ENCODE peak calls at places on chromosomes 5 and 9, in five cellular contexts. L, R, F, Q and A are unnamed samples.

GRCh38 chr5:61949680-61950435 is 356.1 kb upstream of the KIF2A start:
- DNase-seq in R (no peak), L (no peak), Q (no peak), F (no peak), A (no peak)

GRCh38 chr9:125650271-125650737 is 56.7 kb downstream of the MAPKAP1 start:
- DNase-seq in R (no peak), F (no peak), Q (no peak), L (no peak), A (no peak)

GRCh38 chr5:59745422-59745863 is 148.1 kb downstream of the PDE4D start:
- DNase-seq in R (no peak), Q (peak; percentile 96), L (peak; percentile 91), F (peak; percentile 63), A (peak; percentile 68)

GRCh38 chr9:37464426-37465248 is 613 bp downstream of the ZBTB5 start:
- DNase-seq in L (peak; percentile 60), F (peak; percentile 77), Q (no peak), R (peak; percentile 92), A (no peak)

GRCh38 chr5:61953913-61954312 is 352.1 kb upstream of the KIF2A start:
- DNase-seq in F (no peak), Q (no peak), L (no peak), R (no peak), A (no peak)

GRCh38 chr5:171953860-171954701 is 52.4 kb downstream of the FBXW11 start:
- DNase-seq in L (peak; percentile 55), F (no peak), Q (peak; percentile 33), R (no peak), A (no peak)

GRCh38 chr5:115461506-115462290 is 82.9 kb downstream of the FEM1C start:
- DNase-seq in F (no peak), R (no peak), Q (peak; percentile 71), L (peak; percentile 88), A (no peak)

GRCh38 chr9:133428579-133429215 is 6.5 kb downstream of the ADAMTS13 start:
- DNase-seq in R (no peak), L (no peak), Q (peak; percentile 46), F (no peak), A (no peak)

GRCh38 chr9:84659273-84659672 is 10.3 kb upstream of the NTRK2 start:
- DNase-seq in F (no peak), R (no peak), Q (no peak), L (no peak), A (no peak)

GRCh38 chr5:37840036-37840909 is at the start of gene GDNF:
- DNase-seq in Q (peak; percentile 46), L (no peak), R (peak; percentile 79), F (no peak), A (no peak)

GRCh38 chr9:117000834-117001233 is 313.7 kb downstream of the TRIM32 start:
- DNase-seq in F (no peak), L (no peak), R (no peak), Q (no peak), A (no peak)

GRCh38 chr9:107286057-107286456 is 3.0 kb downstream of the RAD23B start:
- DNase-seq in R (no peak), Q (peak; percentile 34), L (no peak), F (peak; percentile 43), A (peak; percentile 77)
- H3K4me3 ChIP-seq in R (peak overlapping the region; percentile 95), Q (peak overlapping the region; percentile 69), L (no peak overlapping the region), F (no peak overlapping the region), A (peak overlapping the region; percentile 84)

GRCh38 chr5:149999866-150000260 is 591 bp downstream of the TIGD6 start:
- DNase-seq in L (no peak), Q (no peak), R (no peak), F (no peak), A (no peak)

GRCh38 chr5:150000261-150000989 is at the start of the genes HMGXB3 and TIGD6:
- DNase-seq in Q (peak; percentile 95), F (peak; percentile 84), L (peak; percentile 91), R (peak; percentile 95), A (peak; percentile 92)

GRCh38 chr5:150000990-150001659 is 586 bp downstream of the HMGXB3 start:
- DNase-seq in Q (peak; percentile 29), R (peak; percentile 93), F (no peak), L (no peak), A (no peak)

GRCh38 chr5:149998281-149998680 is 2.2 kb downstream of the TIGD6 start:
- DNase-seq in Q (no peak), L (no peak), R (no peak), F (no peak), A (no peak)

DNA sequence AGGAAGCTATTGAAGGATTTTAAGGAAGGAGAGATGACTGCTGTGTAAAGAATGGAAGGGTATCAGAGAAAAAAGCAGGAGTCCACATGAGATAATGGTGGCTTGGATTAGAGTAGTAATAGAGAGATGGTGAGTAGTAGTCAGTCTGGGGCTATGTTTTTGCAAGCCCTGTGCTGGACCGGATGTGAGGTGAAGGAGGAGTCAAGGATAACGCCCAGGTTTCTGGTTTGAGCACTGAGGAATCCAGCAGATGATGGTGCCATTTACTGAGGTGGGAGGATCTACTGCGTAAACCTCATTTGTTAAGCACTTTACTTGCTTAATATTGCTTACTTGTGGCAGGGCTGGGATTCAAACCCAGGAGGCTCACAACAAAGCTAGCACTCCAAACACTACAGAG is 1.1 kb downstream of the TIGD6 start:
- DNase-seq in Q (no peak), F (no peak), L (no peak), R (no peak), A (no peak)
- H3K4me3 ChIP-seq in Q (peak overlapping the region; percentile 96), F (no peak overlapping the region), L (peak overlapping the region; percentile 92), R (peak overlapping the region; percentile 90), A (peak overlapping the region; percentile 64)

GRCh38 chr9:120926397-120926928 is at the start of gene TRAF1:
- DNase-seq in Q (peak; percentile 21), L (no peak), F (no peak), R (no peak), A (no peak)
- H3K4me3 ChIP-seq in Q (no peak within 1 kb of the TSS), L (no peak within 1 kb of the TSS), F (no peak within 1 kb of the TSS), R (peak within 1 kb of the TSS; percentile 21), A (no peak within 1 kb of the TSS)

DNA sequence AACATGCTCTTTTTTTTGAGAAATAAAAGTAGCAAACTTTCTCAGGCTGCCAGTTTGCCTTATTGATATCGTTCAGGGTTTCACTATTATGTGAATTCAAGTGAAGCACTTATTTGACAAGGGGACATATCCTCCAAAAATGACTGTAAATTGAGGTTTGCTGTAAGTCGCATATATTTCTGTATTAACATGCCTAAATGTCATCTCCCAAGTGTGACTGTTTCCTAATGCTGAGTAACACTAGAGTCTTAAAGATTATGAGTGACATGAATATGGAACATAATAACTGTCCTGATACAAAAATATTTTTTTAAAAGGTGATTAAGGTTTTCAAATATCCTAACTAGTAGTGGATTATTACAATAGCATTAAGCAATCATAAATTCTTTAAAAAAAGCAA is 3.7 kb downstream of the NFIB start:
- DNase-seq in F (no peak), R (no peak), Q (no peak), L (no peak), A (no peak)
- H3K4me3 ChIP-seq in F (peak overlapping the region; percentile 73), R (peak overlapping the region; percentile 57), Q (peak overlapping the region; percentile 68), L (no peak overlapping the region), A (no peak overlapping the region)

DNA sequence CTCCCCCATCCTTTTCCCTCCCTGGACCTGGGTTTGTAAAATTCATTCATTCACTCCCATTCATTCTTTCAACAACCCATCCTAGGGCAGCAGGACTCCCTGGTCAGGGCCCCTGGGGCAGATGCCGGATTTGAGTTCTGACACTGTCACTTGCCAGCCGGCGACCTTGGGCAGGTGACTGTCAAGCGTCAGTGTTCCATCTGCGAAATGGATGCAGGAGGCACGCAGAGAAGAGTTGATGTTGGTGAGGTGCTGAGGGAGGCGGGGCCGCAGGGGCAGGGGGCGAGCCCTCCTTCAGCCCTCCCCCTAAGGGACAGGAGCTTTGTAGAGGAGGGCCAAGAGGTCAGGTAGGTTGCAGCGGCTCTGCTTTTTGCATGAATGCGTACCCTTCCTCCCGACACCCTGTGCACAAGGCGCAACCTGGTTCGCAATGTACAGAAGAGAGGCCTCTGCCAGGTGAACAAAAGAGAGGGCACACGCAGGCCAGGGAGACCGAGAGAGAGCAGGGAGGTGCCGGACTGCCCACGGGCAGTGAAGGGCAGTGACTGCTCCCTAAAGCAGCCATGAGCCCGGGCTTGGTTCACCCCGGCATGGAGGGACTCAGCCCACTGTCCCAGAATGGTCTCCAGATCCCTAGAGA is 128.1 kb downstream of the BARX1 start:
- DNase-seq in R (peak; percentile 70), Q (no peak), F (no peak), L (no peak), A (no peak)
- H3K4me3 ChIP-seq in R (peak overlapping the region; percentile 5), Q (no peak overlapping the region), F (no peak overlapping the region), L (no peak overlapping the region), A (no peak overlapping the region)

GRCh38 chr9:86337469-86338107 is 16.6 kb downstream of the TUT7 start:
- DNase-seq in Q (no peak), R (no peak), L (no peak), F (no peak), A (no peak)
- H3K4me3 ChIP-seq in Q (no peak overlapping the region), R (peak overlapping the region; percentile 24), L (no peak overlapping the region), F (no peak overlapping the region), A (no peak overlapping the region)

GRCh38 chr9:14262836-14263235 is 51.1 kb downstream of the NFIB start:
- DNase-seq in R (no peak), F (no peak), L (no peak), Q (no peak), A (no peak)

GRCh38 chr9:14258156-14258555 is 55.8 kb downstream of the NFIB start:
- DNase-seq in Q (no peak), F (no peak), R (no peak), L (no peak), A (no peak)

GRCh38 chr9:14258840-14259239 is 55.1 kb downstream of the NFIB start:
- DNase-seq in F (no peak), R (no peak), Q (no peak), L (peak; percentile 67), A (no peak)

GRCh38 chr9:14260101-14260500 is 53.8 kb downstream of the NFIB start:
- DNase-seq in Q (no peak), F (no peak), L (no peak), R (no peak), A (no peak)

GRCh38 chr9:14263707-14264483 is 50.0 kb downstream of the NFIB start:
- DNase-seq in L (no peak), F (no peak), Q (no peak), R (no peak), A (no peak)
- H3K4me3 ChIP-seq in L (no peak overlapping the region), F (no peak overlapping the region), Q (no peak overlapping the region), R (no peak overlapping the region), A (no peak overlapping the region)

DNA sequence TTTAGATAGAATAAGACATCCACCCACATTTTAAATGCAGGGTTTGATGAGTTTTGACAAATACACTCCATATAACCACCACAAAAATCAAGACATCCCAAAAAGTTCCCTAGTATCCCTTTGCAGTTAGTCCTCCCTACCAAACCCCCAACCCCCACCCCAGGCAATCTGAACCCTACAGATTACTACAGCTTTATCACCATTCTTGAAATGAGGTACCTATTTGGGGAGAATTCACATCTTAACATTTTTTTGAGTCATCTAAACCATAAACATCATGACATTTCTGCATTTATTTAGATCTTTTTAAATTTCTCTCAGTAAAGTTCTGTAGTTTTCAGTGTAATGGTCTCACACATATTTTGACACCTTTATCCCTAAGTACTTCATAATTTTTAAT is 53.9 kb downstream of the PTBP3 start:
- DNase-seq in L (no peak), R (no peak), Q (no peak), F (no peak), A (no peak)
- H3K4me3 ChIP-seq in L (no peak overlapping the region), R (no peak overlapping the region), Q (no peak overlapping the region), F (no peak overlapping the region), A (no peak overlapping the region)

GRCh38 chr5:39433838-39434237 is 9.1 kb upstream of the DAB2 start:
- DNase-seq in Q (no peak), F (no peak), R (no peak), L (no peak), A (no peak)
- H3K4me3 ChIP-seq in Q (no peak overlapping the region), F (no peak overlapping the region), R (no peak overlapping the region), L (no peak overlapping the region), A (no peak overlapping the region)

GRCh38 chr5:117095803-117096332 is 521.2 kb upstream of the SEMA6A start:
- DNase-seq in L (no peak), Q (no peak), R (no peak), F (no peak), A (no peak)
- H3K4me3 ChIP-seq in L (no peak overlapping the region), Q (no peak overlapping the region), R (no peak overlapping the region), F (no peak overlapping the region), A (no peak overlapping the region)